ENCODE peak calls at places on chromosomes 16 and 17, in four cellular contexts. K is GM12878, L is HepG2, F is K562. P is an unnamed sample.

GRCh38 chr17:17356149-17356930 is 53.2 kb downstream of the NT5M start:
- DNase-seq in K (peak; percentile 2), L (peak; percentile 73), F (peak; percentile 71), P (peak; percentile 86)

GRCh38 chr17:5282639-5283217 is 644 bp downstream of the RABEP1 start:
- DNase-seq in K (no peak), L (no peak), F (no peak), P (no peak)

GRCh38 chr17:17944253-17944652 is 27.9 kb downstream of the TOM1L2 start:
- DNase-seq in K (no peak), L (no peak), F (no peak), P (no peak)

GRCh38 chr16:89065445-89065795 is 28.2 kb upstream of the ACSF3 start:
- DNase-seq in K (no peak), L (no peak), F (no peak), P (no peak)

GRCh38 chr16:52574105-52574437 is 27.1 kb upstream of the TOX3 start:
- DNase-seq in K (no peak), L (no peak), F (no peak), P (no peak)

GRCh38 chr16:26731729-26732128 is 335.0 kb upstream of the C16orf82 start:
- DNase-seq in K (no peak), L (no peak), F (no peak), P (no peak)

GRCh38 chr17:80663783-80664206 is 119.2 kb downstream of the RPTOR start:
- DNase-seq in K (no peak), L (no peak), F (peak; percentile 32), P (no peak)

GRCh38 chr16:54926166-54926838 is 4.4 kb upstream of the IRX5 start:
- DNase-seq in K (no peak), L (no peak), F (no peak), P (no peak)

GRCh38 chr16:88506723-88507122 is 53.6 kb downstream of the ZFPM1 start:
- DNase-seq in K (no peak), L (no peak), F (no peak), P (no peak)

GRCh38 chr16:56742030-56742984 is 12.4 kb downstream of the NUP93 start:
- DNase-seq in K (no peak), L (no peak), F (no peak), P (no peak)

GRCh38 chr17:6573982-6574688 is 17.8 kb upstream of the PITPNM3 start:
- DNase-seq in K (no peak), L (no peak), F (no peak), P (no peak)

GRCh38 chr16:49567940-49568339 is 194.3 kb downstream of the C16orf78 start:
- DNase-seq in K (no peak), L (no peak), F (peak; percentile 68), P (no peak)

GRCh38 chr17:42009170-42009569 is 8.1 kb downstream of the DNAJC7 start:
- DNase-seq in K (no peak), L (peak; percentile 33), F (no peak), P (no peak)

GRCh38 chr17:47227862-47228261 is 18.7 kb downstream of the MYL4 start:
- DNase-seq in K (no peak), L (no peak), F (no peak), P (no peak)

GRCh38 chr17:64123114-64123513 is 6.8 kb downstream of the ERN1 start:
- DNase-seq in K (no peak), L (no peak), F (no peak), P (no peak)

GRCh38 chr17:47847341-47848197 is 3.4 kb downstream of the SP6 start:
- DNase-seq in K (no peak), L (no peak), F (no peak), P (no peak)

GRCh38 chr16:30473231-30474061 is 904 bp downstream of the ITGAL start:
- DNase-seq in K (no peak), L (no peak), F (no peak), P (no peak)

GRCh38 chr17:80981062-80981902 is 10.4 kb upstream of the CHMP6 start:
- DNase-seq in K (no peak), L (no peak), F (peak; percentile 80), P (peak; percentile 88)

GRCh38 chr16:51500306-51500705 is 349.2 kb upstream of the SALL1 start:
- DNase-seq in K (no peak), L (no peak), F (no peak), P (no peak)

GRCh38 chr17:7207120-7208001 is 12.3 kb downstream of the DLG4 start:
- DNase-seq in K (no peak), L (no peak), F (no peak), P (no peak)

GRCh38 chr16:12907670-12908233 is 6.4 kb downstream of the SHISA9 start:
- DNase-seq in K (no peak), L (peak; percentile 22), F (peak; percentile 24), P (no peak)

DNA sequence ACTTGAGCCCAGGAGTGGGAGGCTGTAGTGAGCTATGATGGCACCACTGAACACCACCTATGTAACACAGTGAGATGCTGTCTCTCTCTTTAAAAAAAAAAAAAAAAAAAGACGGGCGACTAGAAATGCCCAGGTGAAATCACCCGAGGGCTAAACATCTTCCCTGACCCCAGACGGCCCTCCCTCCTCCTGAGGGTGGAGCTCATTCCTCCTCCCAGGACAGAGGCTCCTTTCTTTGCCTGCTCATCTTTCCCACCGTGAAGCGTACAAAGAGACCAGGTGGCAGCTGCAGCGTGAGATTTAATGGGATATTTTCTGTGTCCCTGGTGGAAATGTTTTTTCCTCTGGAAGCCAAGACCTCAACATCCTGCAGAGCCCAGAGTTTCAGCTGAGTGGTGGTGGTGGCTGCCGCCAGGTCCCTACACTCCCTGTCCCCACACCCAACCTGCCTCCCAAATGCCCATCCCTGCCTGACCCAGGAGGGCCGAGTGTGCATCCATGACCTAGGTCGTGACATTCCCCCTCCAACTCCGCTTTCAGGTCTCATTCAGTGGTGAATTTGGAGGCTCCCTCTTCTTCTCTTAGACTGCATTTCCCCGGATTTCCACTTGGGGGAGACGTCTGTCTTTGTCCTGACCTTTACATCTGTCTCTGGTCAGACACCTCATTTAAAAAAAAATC is 14.4 kb upstream of the GPRC5B start:
- DNase-seq in K (no peak), L (peak; percentile 66), F (peak; percentile 60), P (peak; percentile 55)
- TF ChIP-seq TARDBP in K (no peak), L (no peak), F (no peak), P (no peak)

GRCh38 chr17:50642071-50642721 is 7.5 kb downstream of the ABCC3 start:
- DNase-seq in K (no peak), L (no peak), F (no peak), P (no peak)
- TF ChIP-seq TARDBP in K (no peak), L (no peak), F (no peak), P (no peak)

GRCh38 chr17:36880506-36880905 is 56.8 kb upstream of the LHX1 start:
- DNase-seq in K (no peak), L (no peak), F (no peak), P (no peak)
- TF ChIP-seq TARDBP in K (no peak), L (no peak), F (no peak), P (no peak)

GRCh38 chr16:31700530-31701388 is 172.8 kb upstream of the ZNF267 start:
- DNase-seq in K (peak; percentile 67), L (peak; percentile 90), F (peak; percentile 39), P (peak; percentile 38)
- TF ChIP-seq TARDBP in K (no peak), L (no peak), F (no peak), P (no peak)

GRCh38 chr17:78671607-78672404 is 94.6 kb upstream of the DNAH17 start:
- DNase-seq in K (no peak), L (no peak), F (no peak), P (no peak)
- TF ChIP-seq TARDBP in K (peak; percentile 37), L (no peak), F (no peak), P (no peak)

DNA sequence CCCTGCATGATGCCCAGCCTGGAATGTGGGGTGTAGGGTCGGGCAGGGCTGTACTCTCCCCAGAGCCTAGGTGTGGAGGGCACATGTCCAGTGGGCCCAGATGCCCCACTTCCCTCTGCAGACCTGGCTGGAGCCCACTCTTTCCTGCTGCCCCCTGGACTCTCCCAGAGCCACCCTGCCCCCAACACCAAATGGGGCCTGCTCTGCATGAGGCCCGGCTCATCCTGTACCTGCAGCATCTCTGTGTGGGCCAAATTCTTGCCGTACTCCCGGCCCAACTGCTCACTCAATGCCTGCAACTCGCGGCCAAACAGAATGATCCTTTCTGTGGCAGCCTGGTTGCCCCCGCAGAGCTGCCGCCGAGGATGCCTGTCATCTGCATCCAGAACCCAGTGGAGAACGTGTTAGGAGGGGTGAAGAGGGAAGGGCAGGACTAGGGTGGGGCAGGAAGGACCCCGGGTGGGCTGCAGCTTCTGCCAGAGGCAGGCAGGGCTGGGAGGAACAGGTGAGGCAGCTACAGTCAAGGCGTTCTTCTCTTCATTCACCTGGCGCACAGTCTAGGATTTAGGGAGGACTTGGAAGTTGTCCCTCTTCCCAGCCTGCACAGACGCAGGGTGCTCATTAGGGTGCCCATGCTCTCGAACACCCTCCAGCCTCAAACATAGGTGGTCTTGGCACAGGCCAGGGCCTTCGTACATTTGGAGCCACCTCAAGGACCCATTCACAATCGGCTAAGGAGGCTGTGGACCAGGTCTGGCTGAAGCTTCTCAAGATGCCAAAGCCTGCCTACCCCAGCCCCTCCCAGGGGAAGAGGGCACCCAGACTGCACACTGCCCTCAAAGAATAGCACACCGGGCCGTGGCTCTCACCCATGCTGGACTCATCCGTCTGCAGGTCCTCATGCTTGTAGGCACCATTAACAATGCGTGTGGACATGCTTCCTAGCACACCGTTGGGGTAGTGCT is 8.7 kb upstream of the GFOD2 start:
- DNase-seq in K (no peak), L (no peak), F (no peak), P (no peak)
- TF ChIP-seq TARDBP in K (no peak), L (no peak), F (no peak), P (no peak)

GRCh38 chr16:10618710-10619209 is 38.4 kb upstream of the EMP2 start:
- DNase-seq in K (no peak), L (no peak), F (no peak), P (no peak)

GRCh38 chr16:10616395-10616743 is 36.0 kb upstream of the EMP2 start:
- DNase-seq in K (no peak), L (no peak), F (no peak), P (no peak)

GRCh38 chr16:10617662-10618420 is 37.4 kb upstream of the EMP2 start:
- DNase-seq in K (no peak), L (no peak), F (no peak), P (no peak)

GRCh38 chr16:10614685-10615084 is 34.3 kb upstream of the EMP2 start:
- DNase-seq in K (no peak), L (no peak), F (no peak), P (no peak)

DNA sequence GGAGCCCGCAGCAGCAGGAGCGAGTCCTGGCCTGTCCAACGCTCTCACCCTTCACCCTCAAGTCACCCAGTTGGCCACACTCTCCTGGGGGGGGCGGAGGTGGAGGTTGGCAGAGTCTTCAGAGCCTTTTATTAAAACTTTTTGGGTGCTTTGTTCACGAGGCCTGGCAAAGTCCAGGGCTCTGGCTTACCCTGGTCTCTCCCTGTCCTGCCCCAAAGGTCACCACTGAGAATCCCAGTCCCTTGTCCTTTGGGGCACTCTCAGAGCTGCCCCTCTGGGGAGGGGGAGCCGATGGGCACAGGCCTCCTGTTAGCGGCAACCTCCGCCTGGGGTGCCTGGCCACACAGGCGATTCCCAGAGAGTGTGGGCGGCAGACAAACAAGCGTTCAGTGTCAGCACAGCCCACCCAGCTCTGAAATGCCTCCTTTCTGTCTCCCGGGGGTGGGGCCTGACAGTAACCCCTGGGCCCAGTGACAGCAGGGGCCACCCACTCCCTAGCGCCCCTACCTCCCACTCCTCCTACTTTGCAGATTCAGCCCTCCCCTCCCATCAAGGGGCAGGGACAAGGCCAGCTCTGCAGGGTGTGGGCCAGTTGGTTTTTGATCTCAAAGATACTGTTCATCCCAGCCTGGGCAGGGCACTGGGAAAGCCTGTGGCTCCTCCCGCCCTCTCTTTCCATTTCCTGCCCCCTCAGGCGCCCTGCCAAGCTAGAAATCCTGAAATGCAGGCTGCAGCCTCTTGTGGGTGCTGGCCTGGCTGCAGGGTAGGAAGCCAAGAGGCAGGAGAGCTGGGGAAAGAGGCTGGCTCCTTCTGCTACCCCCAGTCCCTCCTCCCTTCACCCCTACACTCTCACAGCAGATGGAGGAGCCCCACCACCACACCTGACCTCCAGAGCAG is 36.6 kb upstream of the EMP2 start:
- DNase-seq in K (no peak), L (peak; percentile 96), F (no peak), P (no peak)
- TF ChIP-seq TARDBP in K (no peak), L (peak; percentile 94), F (no peak), P (no peak)

P was measured in HEK293T.